ENCODE peak calls at places on chromosomes 13 and 19, in eight cellular contexts. W is cardiac muscle cell, H is RWPE1, U is astrocyte of the spinal cord, K is natural killer cell, J is IMR-90, M is progenitor cell of endocrine pancreas, D is B cell. G is an unnamed sample.

GRCh38 chr13:42762917-42763316 is 18.5 kb upstream of the FAM216B start:
- DNase-seq in H (peak), M (no peak), U (peak), J (peak), D (no peak), W (peak), K (no peak), G (no peak)

GRCh38 chr19:52516191-52516590 is 11.3 kb upstream of the ZNF808 start:
- DNase-seq in M (no peak), W (no peak), J (no peak), K (no peak), H (no peak), U (no peak), D (no peak), G (no peak)

GRCh38 chr13:64088491-64088890 is 2672.8 kb upstream of the PCDH20 start:
- DNase-seq in U (no peak), H (no peak), K (no peak), M (no peak), D (no peak), W (no peak), J (no peak), G (no peak)

GRCh38 chr19:13839193-13839937 is 37.6 kb upstream of the NANOS3 start:
- DNase-seq in D (peak), H (no peak), W (peak), M (no peak), J (peak), U (peak), K (peak), G (no peak)

GRCh38 chr19:28264556-28264955 is 948.4 kb downstream of the UQCRFS1 start:
- DNase-seq in W (no peak), U (no peak), H (no peak), K (no peak), M (no peak), D (no peak), J (no peak), G (no peak)

GRCh38 chr13:20247403-20247802 is 15.3 kb upstream of the GJB6 start:
- DNase-seq in D (no peak), W (no peak), M (no peak), K (no peak), H (no peak), U (no peak), J (no peak), G (no peak)

GRCh38 chr19:16039545-16039944 is 36.8 kb upstream of the TPM4 start:
- DNase-seq in W (no peak), K (no peak), M (no peak), J (no peak), H (no peak), D (no peak), U (no peak), G (no peak)

GRCh38 chr13:30616927-30617314 is 799 bp upstream of the USPL1 start:
- DNase-seq in K (no peak), H (peak), D (peak), J (peak), U (peak), W (peak), M (peak), G (peak)

GRCh38 chr19:18223860-18224524 is 2.2 kb downstream of the PDE4C start:
- DNase-seq in K (no peak), U (no peak), H (peak), M (no peak), D (no peak), W (peak), J (no peak), G (peak)

GRCh38 chr13:47241446-47241845 is 344.6 kb upstream of the HTR2A start:
- DNase-seq in J (no peak), W (no peak), K (no peak), D (no peak), H (no peak), U (no peak), M (no peak), G (no peak)

GRCh38 chr19:15836345-15836594 is 20.8 kb upstream of the OR10H1 start:
- DNase-seq in J (peak), W (no peak), D (no peak), H (peak), K (no peak), M (no peak), U (no peak), G (no peak)

GRCh38 chr19:812819-813358 is 8.9 kb downstream of the PLPPR3 start:
- DNase-seq in M (no peak), W (no peak), U (no peak), D (no peak), J (no peak), H (no peak), K (no peak), G (no peak)

GRCh38 chr13:46149272-46150133 is 32.5 kb downstream of the LCP1 start:
- DNase-seq in H (no peak), J (peak), K (no peak), D (no peak), W (no peak), U (peak), M (no peak), G (no peak)

GRCh38 chr19:39014037-39014436 is 18.3 kb downstream of the FBXO27 start:
- DNase-seq in M (no peak), J (no peak), H (no peak), D (no peak), W (no peak), U (no peak), K (no peak), G (no peak)

GRCh38 chr19:38862321-38863059 is 12.7 kb upstream of the HNRNPL start:
- DNase-seq in M (no peak), J (no peak), D (no peak), W (peak), K (no peak), H (no peak), U (peak), G (no peak)

GRCh38 chr19:518292-519231 is 11.3 kb downstream of the TPGS1 start:
- DNase-seq in U (no peak), J (peak), W (peak), K (no peak), M (no peak), H (no peak), D (no peak), G (no peak)

GRCh38 chr13:108283110-108283509 is 13.6 kb downstream of the TNFSF13B start:
- DNase-seq in H (no peak), U (no peak), M (no peak), W (peak), J (peak), K (no peak), D (no peak), G (no peak)

GRCh38 chr19:1261512-1261862 is 7.6 kb upstream of the CIRBP start:
- DNase-seq in M (no peak), J (no peak), H (no peak), K (no peak), U (no peak), D (peak), W (no peak), G (no peak)

GRCh38 chr19:37931941-37932655 is 25.1 kb downstream of the SIPA1L3 start:
- DNase-seq in W (peak), K (no peak), H (peak), M (peak), J (peak), D (peak), U (peak), G (peak)

GRCh38 chr13:81395368-81395767 is 1054.4 kb upstream of the SPRY2 start:
- DNase-seq in U (no peak), D (no peak), H (peak), W (peak), J (no peak), K (no peak), M (no peak), G (no peak)

GRCh38 chr19:51971624-51972023 is 15.0 kb downstream of the ZNF350 start:
- DNase-seq in U (peak), W (peak), H (no peak), K (no peak), J (peak), M (no peak), D (no peak), G (no peak)

GRCh38 chr19:35088514-35088913 is 27.1 kb upstream of the FXYD3 start:
- DNase-seq in K (no peak), J (peak), W (peak), U (peak), H (peak), D (no peak), M (no peak), G (no peak)

GRCh38 chr13:113928701-113929627 is 44.9 kb downstream of the C13orf46 start:
- DNase-seq in J (peak), H (no peak), W (peak), M (no peak), U (peak), K (peak), D (no peak), G (no peak)

GRCh38 chr13:21528616-21529015 is 69.5 kb upstream of the ZDHHC20 start:
- DNase-seq in U (peak), J (peak), K (no peak), M (no peak), H (no peak), D (no peak), W (peak), G (no peak)

GRCh38 chr13:103803349-103803748 is 737.1 kb upstream of the SLC10A2 start:
- DNase-seq in W (no peak), J (no peak), H (no peak), M (no peak), D (no peak), K (no peak), U (no peak), G (no peak)

GRCh38 chr13:110828705-110829104 is 86.2 kb downstream of the ANKRD10 start:
- DNase-seq in H (no peak), K (no peak), M (no peak), D (no peak), U (no peak), W (no peak), J (no peak), G (no peak)

GRCh38 chr13:57073983-57074382 is 66.7 kb upstream of the PRR20A start:
- DNase-seq in H (no peak), D (no peak), U (no peak), W (no peak), M (no peak), J (no peak), K (no peak), G (no peak)

GRCh38 chr19:47124937-47125668 is 5.5 kb upstream of the SAE1 start:
- DNase-seq in D (no peak), M (peak), H (peak), U (peak), K (no peak), W (peak), J (peak), G (no peak)

GRCh38 chr13:62320129-62320724 is 904.6 kb upstream of the PCDH20 start:
- DNase-seq in J (peak), K (no peak), U (peak), D (no peak), M (no peak), W (peak), H (peak), G (no peak)

GRCh38 chr19:39512964-39513363 is 2.0 kb upstream of the SELENOV start:
- DNase-seq in W (peak), K (no peak), D (no peak), U (no peak), H (no peak), J (no peak), M (no peak), G (no peak)

GRCh38 chr13:48000559-48001126 is 430 bp downstream of the SUCLA2 start:
- DNase-seq in M (no peak), K (no peak), J (peak), D (no peak), U (peak), H (peak), W (no peak), G (no peak)

GRCh38 chr13:97214921-97215320 is 7.2 kb upstream of the MBNL2 start:
- DNase-seq in K (no peak), M (no peak), D (no peak), U (no peak), H (no peak), J (no peak), W (no peak), G (no peak)

GRCh38 chr19:53538378-53539109 is 599 bp downstream of the ZNF331 start:
- DNase-seq in H (no peak), U (no peak), M (no peak), W (no peak), D (no peak), K (no peak), J (no peak), G (no peak)

GRCh38 chr19:38728752-38729541 is 15.3 kb downstream of the CAPN12 start:
- DNase-seq in W (no peak), U (no peak), M (no peak), J (no peak), D (no peak), H (no peak), K (no peak), G (no peak)

GRCh38 chr19:54369082-54369691 is 4.5 kb upstream of the LAIR1 start:
- DNase-seq in K (no peak), J (no peak), W (no peak), H (no peak), D (no peak), M (no peak), U (no peak), G (no peak)

GRCh38 chr19:20238025-20238623 is 71.1 kb downstream of the ZNF486 start:
- DNase-seq in W (peak), U (peak), K (peak), J (peak), H (peak), M (peak), D (peak), G (peak)

GRCh38 chr13:98921786-98922185 is 56.1 kb downstream of the DOCK9 start:
- DNase-seq in D (no peak), U (no peak), W (no peak), H (no peak), J (no peak), M (no peak), K (no peak), G (no peak)

GRCh38 chr19:12794936-12795335 is 3.6 kb downstream of the JUNB start:
- DNase-seq in W (peak), J (peak), K (no peak), U (no peak), M (no peak), D (no peak), H (no peak), G (no peak)

GRCh38 chr19:12792853-12793289 is 1.6 kb downstream of the JUNB start:
- DNase-seq in H (no peak), M (no peak), U (no peak), K (no peak), W (no peak), D (no peak), J (no peak), G (no peak)

GRCh38 chr19:12794196-12794921 is 3.1 kb downstream of the JUNB start:
- DNase-seq in K (no peak), H (no peak), D (no peak), M (no peak), W (peak), U (peak), J (peak), G (no peak)

GRCh38 chr19:12792048-12792852 is 964 bp downstream of the JUNB start:
- DNase-seq in K (peak), J (peak), H (no peak), D (peak), M (no peak), U (peak), W (peak), G (peak)

GRCh38 chr19:12793290-12794195 is 2.3 kb downstream of the JUNB start:
- DNase-seq in W (peak), D (peak), K (peak), J (peak), H (peak), M (peak), U (peak), G (peak)
- TF ChIP-seq CTCF in W (no peak), D (no peak), K (no peak), J (no peak), H (no peak), M (peak), U (no peak), G (no peak)

DNA sequence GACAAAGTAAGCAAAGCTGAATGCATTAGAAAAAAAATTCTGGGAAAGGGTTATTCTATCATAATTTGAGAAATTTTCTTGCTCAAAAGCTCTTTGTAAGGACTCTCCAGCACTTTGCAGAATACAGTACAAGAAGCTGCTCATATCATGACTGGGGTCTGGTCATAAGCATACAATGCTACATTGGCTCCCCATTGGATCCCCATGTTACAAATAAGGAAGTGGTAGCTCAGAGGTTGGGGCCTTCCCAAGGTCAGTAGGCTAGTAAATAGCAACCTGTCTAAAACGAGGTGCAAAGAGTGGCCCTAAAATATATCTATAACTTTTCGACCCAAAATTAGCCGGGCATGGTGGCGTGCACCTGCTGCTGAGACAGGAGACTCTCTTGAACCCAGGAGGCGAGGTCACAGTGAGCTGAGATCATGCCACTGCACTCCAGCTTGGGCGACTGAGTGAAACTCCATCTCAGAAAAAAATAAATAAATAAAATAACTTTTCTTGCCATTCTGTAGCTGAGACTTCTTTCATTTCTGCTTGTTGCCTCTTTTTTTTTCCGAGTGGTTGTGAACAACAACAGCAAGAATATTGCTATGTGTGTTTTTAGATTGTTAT is 10.1 kb downstream of the CDX2 start:
- DNase-seq in U (no peak), D (no peak), K (no peak), H (no peak), M (no peak), J (no peak), W (no peak), G (no peak)
- TF ChIP-seq CTCF in U (no peak), D (no peak), K (no peak), H (no peak), M (no peak), J (no peak), W (no peak), G (no peak)

GRCh38 chr13:36207672-36208071 is 6.7 kb downstream of the SOHLH2 start:
- DNase-seq in D (no peak), W (peak), J (no peak), K (no peak), H (no peak), U (no peak), M (no peak), G (no peak)
- TF ChIP-seq CTCF in D (no peak), W (no peak), J (peak), K (no peak), H (no peak), U (no peak), M (no peak), G (no peak)

GRCh38 chr19:5337886-5338595 is 2.6 kb downstream of the PTPRS start:
- DNase-seq in J (no peak), H (no peak), K (no peak), W (no peak), M (no peak), D (no peak), U (no peak), G (no peak)

GRCh38 chr19:5339470-5339949 is 1.1 kb downstream of the PTPRS start:
- DNase-seq in W (no peak), H (no peak), M (no peak), U (no peak), K (no peak), D (no peak), J (no peak), G (no peak)

GRCh38 chr19:5339950-5340636 is 519 bp downstream of the PTPRS start:
- DNase-seq in H (no peak), W (peak), D (no peak), U (no peak), K (no peak), J (no peak), M (peak), G (peak)

GRCh38 chr19:5337126-5337525 is 3.5 kb downstream of the PTPRS start:
- DNase-seq in H (no peak), D (no peak), U (no peak), J (no peak), K (no peak), M (no peak), W (no peak), G (no peak)

DNA sequence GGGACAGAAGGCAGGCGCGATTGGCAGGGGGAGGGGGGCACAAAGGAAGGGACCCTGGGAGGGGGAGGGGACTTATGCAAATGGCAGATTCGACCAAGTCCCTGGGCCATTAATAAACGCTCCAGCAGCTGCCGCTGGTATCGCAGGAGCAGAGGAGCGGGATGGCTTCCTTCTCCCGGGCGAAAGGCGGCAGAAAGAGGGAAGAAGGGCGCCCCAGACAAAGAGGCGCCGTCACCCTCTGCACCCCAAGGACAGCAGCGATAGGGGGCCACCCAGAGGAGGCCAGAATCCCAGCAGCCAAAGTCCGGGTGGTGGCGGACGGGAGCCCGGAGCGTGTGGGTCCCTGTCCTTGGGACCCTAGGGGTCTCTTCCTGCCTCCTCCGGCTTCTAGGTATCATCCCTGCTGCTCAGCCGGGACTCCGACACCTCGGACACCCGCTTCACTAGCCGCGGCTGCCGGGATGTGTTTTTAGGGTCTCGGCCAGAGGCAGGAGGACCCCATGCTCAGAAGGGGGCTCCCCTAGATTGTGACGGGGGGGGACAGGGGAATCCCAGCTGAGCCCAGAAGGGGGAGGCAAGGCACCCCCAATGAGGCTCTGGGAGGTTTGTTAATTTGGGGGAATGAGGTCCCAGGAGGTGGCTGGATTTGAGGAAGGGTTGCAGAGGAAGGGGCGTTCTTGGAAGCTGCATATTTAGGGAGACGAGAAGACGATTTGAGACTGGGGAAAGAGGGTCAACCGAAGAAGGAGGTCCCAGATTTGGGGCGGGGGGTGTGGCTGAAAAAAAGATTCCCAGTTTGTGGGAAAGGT is 1.7 kb downstream of the PTPRS start:
- DNase-seq in U (no peak), H (no peak), W (no peak), D (no peak), M (no peak), K (no peak), J (no peak), G (no peak)
- TF ChIP-seq CTCF in U (no peak), H (no peak), W (no peak), D (no peak), M (no peak), K (no peak), J (no peak), G (no peak)

GRCh38 chr19:23823952-23824389 is 65.3 kb upstream of the ZNF681 start:
- DNase-seq in J (no peak), M (no peak), D (no peak), K (no peak), W (peak), U (no peak), H (no peak), G (peak)
- TF ChIP-seq CTCF in J (no peak), M (peak), D (peak), K (no peak), W (no peak), U (no peak), H (no peak), G (no peak)

GRCh38 chr19:48332662-48333466 is 7.5 kb downstream of the EMP3 start:
- DNase-seq in H (peak), J (peak), W (peak), U (peak), D (peak), K (peak), M (peak), G (peak)
- TF ChIP-seq CTCF in H (no peak), J (no peak), W (no peak), U (no peak), D (no peak), K (no peak), M (no peak), G (no peak)

DNA sequence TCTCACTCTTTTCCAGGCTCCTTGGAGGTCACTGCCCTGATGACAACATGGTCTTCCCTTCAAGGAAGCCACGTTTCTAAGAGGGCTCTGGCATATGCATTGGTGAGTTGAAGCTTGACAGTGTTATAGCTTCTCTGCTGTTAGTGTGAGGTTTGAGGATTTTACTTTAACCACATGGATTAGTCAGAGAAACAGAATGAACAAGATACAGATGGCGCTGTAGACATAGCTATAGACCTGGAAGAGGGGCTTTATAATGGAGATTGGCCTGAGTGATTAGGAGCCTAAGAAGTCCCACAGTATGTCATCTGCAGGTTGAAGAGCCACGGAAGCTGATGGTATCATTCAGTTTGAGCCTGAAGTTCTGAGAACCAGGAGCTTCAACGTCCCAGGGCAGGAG is 18.4 kb upstream of the URI1 start:
- DNase-seq in M (no peak), K (no peak), H (no peak), W (no peak), U (no peak), J (no peak), D (no peak), G (no peak)
- TF ChIP-seq CTCF in M (no peak), K (no peak), H (no peak), W (no peak), U (no peak), J (no peak), D (no peak), G (no peak)

G was measured in endothelial cell.